ENCODE peak calls at places on chromosomes 16 and 17, in ten cellular contexts. D is transverse colon, O is sigmoid colon, A is HL-60, E is prostate gland, R is vagina, V is stomach, B is GM23338, L is GM12878, Z is spleen. U is an unnamed sample.

GRCh38 chr16:84326545-84326944 is 31.9 kb downstream of the WFDC1 start:
- DNase-seq in B (no peak), A (no peak), D (no peak), L (no peak), O (peak; percentile 17), Z (no peak), E (no peak), R (no peak), V (no peak), U (no peak)

GRCh38 chr16:80103463-80103862 is 437.3 kb upstream of the DYNLRB2 start:
- DNase-seq in B (no peak), R (no peak), A (no peak), E (no peak), O (no peak), D (no peak), V (no peak), L (no peak), Z (no peak), U (no peak)

GRCh38 chr16:3137267-3137666 is 2.4 kb downstream of the ZNF213 start:
- DNase-seq in D (no peak), V (no peak), E (no peak), A (no peak), R (no peak), O (peak; percentile 61), Z (no peak), L (no peak), B (no peak), U (no peak)

GRCh38 chr17:65297916-65298315 is 160.7 kb downstream of the RGS9 start:
- DNase-seq in V (no peak), L (no peak), Z (no peak), A (no peak), D (no peak), O (no peak), B (no peak), E (no peak), R (no peak), U (no peak)

GRCh38 chr17:57527437-57528083 is 217.5 kb downstream of the CCDC182 start:
- DNase-seq in O (no peak), V (no peak), L (no peak), B (peak; percentile 48), E (no peak), Z (no peak), R (no peak), D (no peak), A (no peak), U (no peak)

GRCh38 chr16:46986438-46986837 is 13.0 kb upstream of the DNAJA2 start:
- DNase-seq in E (no peak), B (no peak), A (no peak), R (no peak), O (no peak), Z (no peak), V (no peak), L (no peak), D (no peak), U (no peak)

GRCh38 chr17:66964930-66965800 is 658 bp downstream of the CACNG4 start:
- DNase-seq in E (peak; percentile 65), A (no peak), V (no peak), L (no peak), Z (no peak), O (no peak), R (no peak), B (peak; percentile 82), D (no peak), U (peak; percentile 90)

GRCh38 chr17:35729405-35729833 is 2.0 kb upstream of the RASL10B start:
- DNase-seq in V (no peak), A (no peak), O (no peak), Z (no peak), D (no peak), B (peak; percentile 51), E (no peak), L (no peak), R (peak; percentile 72), U (no peak)

GRCh38 chr16:69482410-69482951 is 58.1 kb downstream of the CYB5B start:
- DNase-seq in L (no peak), E (peak; percentile 21), B (no peak), D (no peak), Z (no peak), V (peak; percentile 37), A (no peak), O (peak; percentile 74), R (no peak), U (no peak)

GRCh38 chr17:79592641-79593040 is 18.2 kb downstream of the RBFOX3 start:
- DNase-seq in V (no peak), A (no peak), L (no peak), R (no peak), D (no peak), Z (no peak), B (no peak), E (no peak), O (no peak), U (no peak)

GRCh38 chr17:79592198-79592597 is 18.7 kb downstream of the RBFOX3 start:
- DNase-seq in A (no peak), E (no peak), Z (no peak), D (no peak), R (no peak), V (no peak), L (no peak), B (no peak), O (no peak), U (no peak)

GRCh38 chr17:79589669-79590270 is 21.1 kb downstream of the RBFOX3 start:
- DNase-seq in D (no peak), L (no peak), E (no peak), A (no peak), R (no peak), Z (no peak), B (no peak), V (no peak), O (no peak), U (no peak)

GRCh38 chr17:79591014-79591590 is 19.7 kb downstream of the RBFOX3 start:
- DNase-seq in O (no peak), Z (no peak), E (no peak), A (no peak), D (no peak), R (no peak), V (no peak), L (no peak), B (no peak), U (no peak)

GRCh38 chr17:79591695-79592094 is 19.2 kb downstream of the RBFOX3 start:
- DNase-seq in B (no peak), R (no peak), A (no peak), L (no peak), D (no peak), Z (no peak), O (no peak), V (no peak), E (no peak), U (no peak)
- TF ChIP-seq POLR2AphosphoS5 in B (no peak), R (no peak), A (no peak), L (no peak), D (no peak), Z (no peak), O (no peak), V (no peak), E (no peak), U (no peak)

GRCh38 chr17:29248845-29249244 is 2.2 kb downstream of the CRYBA1 start:
- DNase-seq in R (no peak), D (no peak), V (no peak), E (no peak), A (no peak), Z (no peak), O (no peak), L (no peak), B (no peak), U (no peak)
- TF ChIP-seq CTCF in R (no peak), D (no peak), V (no peak), E (no peak), A (no peak), Z (no peak), O (no peak), L (no peak), B (no peak), U (no peak)

GRCh38 chr17:14373587-14374259 is 72.8 kb downstream of the HS3ST3B1 start:
- DNase-seq in D (no peak), V (no peak), O (no peak), Z (no peak), R (no peak), L (no peak), B (no peak), A (no peak), E (no peak), U (no peak)

GRCh38 chr17:14374268-14374667 is 73.4 kb downstream of the HS3ST3B1 start:
- DNase-seq in Z (no peak), O (no peak), B (no peak), E (no peak), V (no peak), D (no peak), A (no peak), L (no peak), R (no peak), U (no peak)

GRCh38 chr17:14372905-14373559 is 72.2 kb downstream of the HS3ST3B1 start:
- DNase-seq in A (no peak), R (no peak), B (peak; percentile 24), D (no peak), L (no peak), Z (no peak), O (no peak), E (no peak), V (no peak), U (peak; percentile 15)
- TF ChIP-seq POLR2AphosphoS5 in A (no peak), R (no peak), B (no peak), D (no peak), L (no peak), Z (no peak), O (no peak), E (no peak), V (no peak), U (peak; percentile 11)

GRCh38 chr17:33950061-33950460 is 305.0 kb upstream of the CCL2 start:
- DNase-seq in L (no peak), A (no peak), V (no peak), O (no peak), R (no peak), Z (no peak), E (no peak), B (no peak), D (no peak), U (no peak)

GRCh38 chr17:33948299-33948698 is 306.8 kb upstream of the CCL2 start:
- DNase-seq in A (no peak), R (no peak), L (no peak), E (no peak), O (no peak), B (no peak), Z (no peak), V (no peak), D (no peak), U (no peak)

GRCh38 chr17:33945641-33946546 is 309.2 kb upstream of the CCL2 start:
- DNase-seq in L (no peak), B (peak; percentile 29), A (no peak), V (no peak), Z (no peak), D (no peak), R (no peak), E (no peak), O (no peak), U (no peak)

GRCh38 chr17:33947762-33948161 is 307.3 kb upstream of the CCL2 start:
- DNase-seq in A (no peak), E (no peak), B (no peak), Z (no peak), L (no peak), D (no peak), V (no peak), O (no peak), R (no peak), U (no peak)

DNA sequence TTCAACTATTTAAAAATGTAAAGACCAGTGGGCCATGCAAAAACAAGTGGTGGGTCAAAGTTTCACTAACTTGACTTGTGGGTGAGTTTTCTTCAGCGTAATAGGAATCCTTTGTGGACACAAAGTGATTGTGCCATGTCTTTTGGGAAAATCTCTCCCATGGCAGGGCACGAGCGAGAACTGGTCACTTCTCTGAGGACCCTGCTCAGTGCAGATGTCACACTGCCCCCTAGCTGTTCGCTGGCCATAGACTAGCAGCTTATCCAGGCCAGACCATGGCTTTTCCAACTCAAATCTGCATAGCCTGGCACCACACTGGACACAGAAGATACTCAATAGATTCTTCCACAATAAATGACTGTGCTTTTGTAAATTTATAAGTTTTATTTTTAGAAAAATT is 306.0 kb upstream of the CCL2 start:
- DNase-seq in L (no peak), O (no peak), R (no peak), V (no peak), Z (no peak), E (no peak), B (peak; percentile 81), D (no peak), A (no peak), U (no peak)
- TF ChIP-seq CTCF in L (peak; percentile 44), O (no peak), R (no peak), V (no peak), Z (no peak), E (no peak), B (peak; percentile 82), D (no peak), A (no peak), U (peak; percentile 7)